ENCODE peak calls at places on chromosomes 5 and 9, in four cellular contexts. One of them, this sample, is unnamed.

GRCh38 chr9:15430920-15431844 is 8.5 kb downstream of the SNAPC3 start:
- DNase-seq in CD4-positive, CD25-positive, alpha-beta regulatory T cell: no peak
- DNase-seq in GM23338: peak; percentile 14
- DNase-seq in frontal cortex: no peak
- DNase-seq in this sample: no peak

GRCh38 chr5:72108200-72109050 is 1.1 kb downstream of the MAP1B start:
- DNase-seq in CD4-positive, CD25-positive, alpha-beta regulatory T cell: peak; percentile 3
- DNase-seq in GM23338: peak; percentile 94
- DNase-seq in frontal cortex: peak; percentile 57
- DNase-seq in this sample: peak; percentile 82

GRCh38 chr9:65403721-65404120 is 118.7 kb upstream of the FOXD4L5 start:
- DNase-seq in CD4-positive, CD25-positive, alpha-beta regulatory T cell: no peak
- DNase-seq in GM23338: no peak
- DNase-seq in frontal cortex: no peak
- DNase-seq in this sample: no peak

GRCh38 chr5:141835928-141836667 is 42.1 kb downstream of the PCDH1 start:
- DNase-seq in CD4-positive, CD25-positive, alpha-beta regulatory T cell: no peak
- DNase-seq in GM23338: peak; percentile 68
- DNase-seq in frontal cortex: no peak
- DNase-seq in this sample: peak; percentile 60

GRCh38 chr5:671459-672328 is 21.5 kb downstream of the TPPP start:
- DNase-seq in CD4-positive, CD25-positive, alpha-beta regulatory T cell: peak; percentile 63
- DNase-seq in GM23338: peak; percentile 87
- DNase-seq in frontal cortex: peak; percentile 74
- DNase-seq in this sample: peak; percentile 82

GRCh38 chr5:134132372-134133212 is 18.1 kb downstream of the TCF7 start:
- DNase-seq in CD4-positive, CD25-positive, alpha-beta regulatory T cell: peak; percentile 81
- DNase-seq in GM23338: peak; percentile 83
- DNase-seq in frontal cortex: no peak
- DNase-seq in this sample: peak; percentile 54

GRCh38 chr5:142754031-142754430 is 16.1 kb upstream of the ARHGAP26 start:
- DNase-seq in CD4-positive, CD25-positive, alpha-beta regulatory T cell: no peak
- DNase-seq in GM23338: no peak
- DNase-seq in frontal cortex: no peak
- DNase-seq in this sample: no peak

GRCh38 chr9:110148384-110148783 is 59.6 kb downstream of the C9orf152 start:
- DNase-seq in CD4-positive, CD25-positive, alpha-beta regulatory T cell: peak; percentile 89
- DNase-seq in GM23338: no peak
- DNase-seq in frontal cortex: no peak
- DNase-seq in this sample: no peak

GRCh38 chr9:24986331-24986730 is 440.6 kb upstream of the IZUMO3 start:
- DNase-seq in CD4-positive, CD25-positive, alpha-beta regulatory T cell: no peak
- DNase-seq in GM23338: peak; percentile 41
- DNase-seq in frontal cortex: no peak
- DNase-seq in this sample: no peak

GRCh38 chr9:73093740-73094379 is 57.8 kb upstream of the ANXA1 start:
- DNase-seq in CD4-positive, CD25-positive, alpha-beta regulatory T cell: no peak
- DNase-seq in GM23338: no peak
- DNase-seq in frontal cortex: no peak
- DNase-seq in this sample: no peak